ENCODE peak calls at places on chromosome 15, in eight cellular contexts. J is NCI-H1092 treated with DMSO at 0.1 percent for 48 hours; L is stimulated activated CD8-positive, alpha-beta memory T cell treated with anti-CD3 and anti-CD28 coated beads, Interleukin-7, amount 100 ng/mL, for 48 hours; R is LoVo; Q is foreskin fibroblast; G is endodermal cell; T is astrocyte of the spinal cord; M is C1 segment of cervical spinal cord. N is an unnamed sample.

GRCh38 chr15:68564173-68564572 is 14.6 kb upstream of the CORO2B start:
- DNase-seq in Q (no peak), M (no peak), T (no peak), J (no peak), L (no peak), R (no peak), G (peak), N (no peak)

GRCh38 chr15:62124953-62125263 is 40.2 kb downstream of the C2CD4B start:
- DNase-seq in G (no peak), R (no peak), T (no peak), L (no peak), M (no peak), Q (no peak), J (no peak), N (no peak)

GRCh38 chr15:89041507-89041906 is 46.7 kb upstream of the ABHD2 start:
- DNase-seq in T (no peak), Q (no peak), J (no peak), R (no peak), G (no peak), M (no peak), L (no peak), N (no peak)

GRCh38 chr15:93178371-93178770 is 89.4 kb upstream of the RGMA start:
- DNase-seq in R (no peak), T (no peak), J (no peak), L (no peak), M (no peak), Q (no peak), G (peak), N (no peak)

GRCh38 chr15:74773731-74774252 is 8.1 kb upstream of the CSK start:
- DNase-seq in J (no peak), Q (peak), G (peak), M (no peak), R (no peak), L (no peak), T (no peak), N (no peak)

GRCh38 chr15:25465835-25466234 is 27.0 kb upstream of the UBE3A start:
- DNase-seq in L (no peak), J (peak), Q (no peak), G (no peak), M (no peak), T (no peak), R (peak), N (no peak)

GRCh38 chr15:52144656-52145055 is 32.1 kb upstream of the BCL2L10 start:
- DNase-seq in L (no peak), R (no peak), M (no peak), Q (peak), J (no peak), T (peak), G (peak), N (peak)

GRCh38 chr15:100686021-100686724 is 83.8 kb downstream of the ASB7 start:
- DNase-seq in Q (peak), J (no peak), M (no peak), G (no peak), T (no peak), R (no peak), L (no peak), N (no peak)

GRCh38 chr15:42622328-42622925 is 47.0 kb downstream of the STARD9 start:
- DNase-seq in T (no peak), R (no peak), J (no peak), G (no peak), M (no peak), L (no peak), Q (no peak), N (no peak)